ENCODE peak calls at places on chromosomes 4 and X, in seven cellular contexts. B is fibroblast of lung, T is progenitor cell of endocrine pancreas, Q is IMR-90, C is MM.1S, O is upper lobe of right lung, M is neural progenitor cell. W is an unnamed sample.

GRCh38 chr4:127203561-127204260 is 429.0 kb upstream of the INTU start:
- DNase-seq in T (no peak), C (no peak), B (peak; percentile 84), O (no peak), M (no peak), Q (peak; percentile 86), W (no peak)

GRCh38 chr4:38119663-38120374 is 159.6 kb downstream of the PTTG2 start:
- DNase-seq in T (no peak), Q (peak; percentile 88), O (no peak), B (peak; percentile 82), M (no peak), C (no peak), W (peak; percentile 79)

GRCh38 chr4:22237155-22237751 is 278.6 kb downstream of the ADGRA3 start:
- DNase-seq in Q (peak; percentile 13), B (no peak), O (peak; percentile 68), C (peak; percentile 81), M (peak; percentile 76), T (peak; percentile 17), W (peak; percentile 69)

GRCh38 chr4:8236141-8236919 is 33.2 kb upstream of the HTRA3 start:
- DNase-seq in Q (no peak), T (no peak), O (no peak), M (no peak), B (no peak), C (peak; percentile 65), W (no peak)

GRCh38 chrX:115571712-115572111 is 10.7 kb downstream of the PLS3 start:
- DNase-seq in C (no peak), Q (peak; percentile 29), O (no peak), M (no peak), B (no peak), T (no peak), W (no peak)

GRCh38 chrX:109635151-109635550 is 10.2 kb upstream of the KCNE5 start:
- DNase-seq in T (no peak), B (no peak), Q (peak; percentile 5), M (peak; percentile 34), O (no peak), C (peak; percentile 38), W (no peak)

GRCh38 chr4:69689530-69690111 is 36.6 kb upstream of the UGT2A1 start:
- DNase-seq in Q (peak; percentile 26), C (peak; percentile 47), O (no peak), B (peak; percentile 17), T (no peak), M (peak; percentile 36), W (no peak)

GRCh38 chr4:87317527-87317926 is 5.2 kb downstream of the HSD17B13 start:
- DNase-seq in B (no peak), C (peak; percentile 13), T (no peak), M (no peak), Q (peak; percentile 15), O (no peak), W (no peak)

GRCh38 chr4:132015321-132015720 is 1133.8 kb upstream of the PCDH10 start:
- DNase-seq in B (no peak), M (no peak), Q (no peak), T (no peak), O (no peak), C (no peak), W (no peak)

GRCh38 chr4:1777822-1778641 is 15.1 kb upstream of the FGFR3 start:
- DNase-seq in C (no peak), M (peak; percentile 97), Q (no peak), T (peak; percentile 81), O (no peak), B (peak; percentile 39), W (no peak)

GRCh38 chr4:90113881-90114457 is 13.2 kb upstream of the CCSER1 start:
- DNase-seq in Q (no peak), B (peak; percentile 2), M (no peak), O (no peak), T (no peak), C (no peak), W (no peak)

GRCh38 chr4:95506264-95506663 is 42.5 kb downstream of the UNC5C start:
- DNase-seq in C (no peak), Q (peak; percentile 12), M (no peak), T (no peak), O (no peak), B (peak; percentile 94), W (no peak)

GRCh38 chrX:71301195-71301924 is at the start of gene ITGB1BP2:
- DNase-seq in T (no peak), O (no peak), M (no peak), Q (peak; percentile 57), C (no peak), B (peak; percentile 69), W (no peak)

GRCh38 chr4:7377223-7377865 is 57.4 kb downstream of the PSAPL1 start:
- DNase-seq in C (no peak), Q (no peak), M (no peak), O (no peak), T (no peak), B (peak; percentile 68), W (no peak)

GRCh38 chr4:111535792-111536191 is 609.5 kb upstream of the FAM241A start:
- DNase-seq in C (no peak), O (no peak), M (no peak), T (no peak), Q (no peak), B (peak; percentile 68), W (no peak)

GRCh38 chr4:8759987-8760386 is 111.7 kb downstream of the HMX1 start:
- DNase-seq in M (no peak), Q (no peak), T (no peak), B (no peak), O (peak; percentile 16), C (no peak), W (peak; percentile 15)

GRCh38 chrX:21056636-21057035 is 317.6 kb upstream of the CNKSR2 start:
- DNase-seq in C (no peak), Q (no peak), M (no peak), O (no peak), T (no peak), B (peak; percentile 4), W (no peak)

GRCh38 chr4:8463811-8464210 is 23.2 kb downstream of the TRMT44 start:
- DNase-seq in Q (no peak), T (no peak), M (no peak), O (no peak), C (no peak), B (no peak), W (no peak)

GRCh38 chr4:123361195-123361861 is 35.3 kb upstream of the SPRY1 start:
- DNase-seq in C (no peak), M (no peak), T (no peak), B (peak; percentile 86), Q (peak; percentile 94), O (no peak), W (no peak)

GRCh38 chr4:15143551-15143950 is 141.3 kb downstream of the CPEB2 start:
- DNase-seq in M (no peak), B (no peak), O (no peak), Q (no peak), C (no peak), T (no peak), W (no peak)

GRCh38 chr4:123381996-123382395 is 14.6 kb upstream of the SPRY1 start:
- DNase-seq in T (no peak), Q (no peak), C (no peak), O (no peak), B (peak; percentile 57), M (no peak), W (no peak)

GRCh38 chr4:10079256-10079655 is 37.3 kb downstream of the WDR1 start:
- DNase-seq in B (no peak), M (no peak), C (no peak), Q (no peak), O (peak; percentile 48), T (no peak), W (peak; percentile 62)

GRCh38 chr4:56183344-56183959 is 203.8 kb downstream of the AASDH start:
- DNase-seq in T (no peak), B (no peak), M (no peak), C (peak; percentile 45), O (no peak), Q (no peak), W (no peak)
- TF ChIP-seq CTCF in T (no peak), B (no peak), M (no peak), C (peak; percentile 37), O (no peak), Q (no peak), W (no peak)

GRCh38 chr4:71526626-71527406 is 188.0 kb downstream of the SLC4A4 start:
- DNase-seq in B (no peak), C (no peak), T (no peak), Q (no peak), O (no peak), M (peak; percentile 46), W (no peak)
- TF ChIP-seq CTCF in B (no peak), C (peak; percentile 14), T (no peak), Q (peak; percentile 23), O (no peak), M (peak; percentile 21), W (no peak)

GRCh38 chr4:135319685-135320084 is 1118.1 kb upstream of the PABPC4L start:
- DNase-seq in O (no peak), M (peak; percentile 13), Q (no peak), B (no peak), C (no peak), T (no peak), W (no peak)
- TF ChIP-seq CTCF in O (no peak), M (peak; percentile 39), Q (no peak), B (peak; percentile 14), C (no peak), T (no peak), W (no peak)

GRCh38 chrX:54695231-54695630 is 102.8 kb downstream of the ITIH6 start:
- DNase-seq in B (no peak), C (no peak), O (no peak), Q (peak; percentile 3), T (no peak), M (no peak), W (no peak)
- TF ChIP-seq CTCF in B (no peak), C (no peak), O (no peak), Q (no peak), T (no peak), M (peak; percentile 11), W (no peak)

GRCh38 chrX:30618160-30618765 is 35.0 kb upstream of the GK start:
- DNase-seq in T (no peak), Q (no peak), O (no peak), M (no peak), B (no peak), C (no peak), W (no peak)
- TF ChIP-seq CTCF in T (peak; percentile 8), Q (peak; percentile 16), O (peak; percentile 7), M (no peak), B (no peak), C (no peak), W (peak; percentile 23)

DNA sequence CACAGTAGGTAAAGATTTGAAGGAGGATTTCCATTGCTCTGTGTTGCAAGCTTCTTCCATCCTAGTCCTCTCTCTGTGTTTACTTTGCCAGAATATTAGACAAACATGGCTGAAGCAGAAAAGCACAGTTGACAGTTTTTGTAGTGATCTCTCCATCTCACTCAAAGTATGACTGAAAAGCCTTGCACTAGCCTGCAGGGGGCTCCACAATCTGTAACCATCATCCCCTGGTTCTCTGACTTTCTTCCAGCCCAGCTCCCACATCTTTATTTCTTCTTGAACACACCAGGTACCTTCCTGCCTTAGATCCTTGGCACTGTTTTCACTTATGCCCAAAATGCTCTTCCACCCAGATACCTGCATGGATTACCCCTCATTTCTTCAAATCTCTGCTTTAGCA is 34.1 kb upstream of the HHIP start:
- DNase-seq in M (peak; percentile 51), Q (peak; percentile 11), B (no peak), T (no peak), C (peak; percentile 21), O (no peak), W (no peak)
- TF ChIP-seq CTCF in M (peak; percentile 62), Q (peak; percentile 48), B (peak; percentile 59), T (peak; percentile 58), C (peak; percentile 48), O (peak; percentile 23), W (no peak)

W was measured in kidney.